ENCODE peak calls at places on chromosome 21, in nine cellular contexts. K, Y, F, X, I, M, S, U and G are unnamed samples.

GRCh38 chr21:16587671-16588379 is 858.0 kb downstream of the USP25 start:
- DNase-seq in I (no peak), K (no peak), F (no peak), S (peak), M (peak), U (no peak), Y (no peak), X (no peak), G (peak)

GRCh38 chr21:37546949-37547614 is 180.5 kb downstream of the DYRK1A start:
- DNase-seq in U (no peak), X (no peak), M (no peak), F (no peak), Y (no peak), S (no peak), I (no peak), K (no peak), G (no peak)

GRCh38 chr21:33640697-33641338 is 723 bp downstream of the CRYZL1 start:
- DNase-seq in F (no peak), U (no peak), I (no peak), K (no peak), X (no peak), M (peak), Y (no peak), S (no peak), G (peak)

GRCh38 chr21:20661745-20662470 is 336.3 kb upstream of the NCAM2 start:
- DNase-seq in I (no peak), Y (no peak), X (no peak), F (no peak), U (no peak), M (no peak), S (peak), K (no peak), G (no peak)

GRCh38 chr21:33041981-33042380 is 16.2 kb downstream of the OLIG2 start:
- DNase-seq in F (no peak), K (no peak), U (no peak), S (no peak), Y (no peak), M (no peak), I (no peak), X (no peak), G (no peak)

GRCh38 chr21:43266534-43266933 is 97.7 kb downstream of the CRYAA start:
- DNase-seq in U (no peak), M (no peak), X (no peak), F (no peak), I (no peak), K (no peak), S (no peak), Y (no peak), G (peak)

GRCh38 chr21:42580076-42580792 is 66.6 kb downstream of the SLC37A1 start:
- DNase-seq in X (no peak), I (no peak), K (no peak), U (peak), S (no peak), F (no peak), M (no peak), Y (no peak), G (no peak)

GRCh38 chr21:33300701-33301631 is 23.8 kb upstream of the IFNAR1 start:
- DNase-seq in U (no peak), Y (no peak), S (no peak), I (no peak), F (no peak), M (no peak), K (no peak), X (no peak), G (no peak)

GRCh38 chr21:36882776-36883175 is 83.7 kb downstream of the HLCS start:
- DNase-seq in U (no peak), I (no peak), X (no peak), M (no peak), S (no peak), F (no peak), K (no peak), Y (no peak), G (no peak)

GRCh38 chr21:41182547-41182946 is 14.6 kb downstream of the BACE2 start:
- DNase-seq in U (no peak), I (no peak), S (no peak), K (no peak), X (no peak), Y (no peak), F (no peak), M (no peak), G (no peak)

GRCh38 chr21:41240040-41240439 is 72.1 kb downstream of the BACE2 start:
- DNase-seq in I (no peak), U (peak), X (no peak), S (no peak), K (no peak), F (no peak), Y (no peak), M (no peak), G (no peak)

GRCh38 chr21:36554411-36555157 is 74.7 kb upstream of the CLDN14 start:
- DNase-seq in U (no peak), X (no peak), K (no peak), I (no peak), F (no peak), M (no peak), S (no peak), Y (no peak), G (no peak)

GRCh38 chr21:45125347-45125746 is 51.0 kb downstream of the ADARB1 start:
- DNase-seq in F (no peak), K (no peak), Y (no peak), M (no peak), X (no peak), S (no peak), I (no peak), U (peak), G (no peak)

GRCh38 chr21:41631564-41632461 is 123.9 kb upstream of the TMPRSS2 start:
- DNase-seq in F (no peak), Y (no peak), I (no peak), M (no peak), S (peak), X (no peak), K (no peak), U (peak), G (peak)

GRCh38 chr21:38859852-38860251 is 54.1 kb downstream of the ETS2 start:
- DNase-seq in X (no peak), F (no peak), K (no peak), U (no peak), Y (no peak), I (no peak), M (no peak), S (no peak), G (no peak)

GRCh38 chr21:26388731-26389231 is 184.3 kb downstream of the CYYR1 start:
- DNase-seq in K (no peak), X (no peak), F (no peak), U (no peak), I (peak), S (peak), Y (no peak), M (no peak), G (peak)

GRCh38 chr21:41684381-41685245 is 82.2 kb downstream of the RIPK4 start:
- DNase-seq in M (no peak), X (peak), K (no peak), I (no peak), U (peak), F (no peak), S (peak), Y (no peak), G (peak)

GRCh38 chr21:26834181-26834945 is 10.8 kb downstream of the ADAMTS1 start:
- DNase-seq in M (no peak), S (no peak), Y (no peak), U (no peak), K (no peak), X (no peak), I (no peak), F (no peak), G (no peak)

GRCh38 chr21:41283211-41283818 is 33.3 kb upstream of the FAM3B start:
- DNase-seq in K (peak), S (peak), Y (peak), X (peak), F (peak), I (peak), M (peak), U (no peak), G (peak)

GRCh38 chr21:37061926-37062591 is 10.8 kb downstream of the PIGP start:
- DNase-seq in M (no peak), Y (no peak), S (peak), F (no peak), X (no peak), U (no peak), I (no peak), K (no peak), G (no peak)

GRCh38 chr21:42695324-42696025 is 42.1 kb downstream of the PDE9A start:
- DNase-seq in I (peak), K (no peak), F (no peak), X (no peak), M (no peak), S (peak), U (peak), Y (no peak), G (peak)